ENCODE peak calls at places on chromosomes 5 and 9, in ten cellular contexts. M is neural crest cell, O is GM23248, X is progenitor cell of endocrine pancreas, J is Ammon's horn, E is psoas muscle, A is fibroblast of lung, N is anterior cingulate cortex, R is NCI-H1105 treated with DMSO at 0.1 percent for 48 hours, W is EH. F is an unnamed sample.

GRCh38 chr5:176364765-176365662 is at the start of gene ARL10:
- DNase-seq in N (peak), E (peak), X (no peak), J (peak), O (peak), W (no peak), A (peak), M (peak), R (peak), F (no peak)

GRCh38 chr5:56190500-56190899 is 42.6 kb downstream of the ANKRD55 start:
- DNase-seq in A (peak), J (peak), M (no peak), N (peak), O (peak), W (peak), E (no peak), R (no peak), X (no peak), F (peak)

GRCh38 chr9:77712533-77713130 is 64.5 kb upstream of the GNA14 start:
- DNase-seq in W (peak), X (no peak), R (no peak), O (peak), E (no peak), J (no peak), N (no peak), A (peak), M (no peak), F (peak)

GRCh38 chr5:126065061-126065460 is 358.1 kb upstream of the GRAMD2B start:
- DNase-seq in X (no peak), M (no peak), A (no peak), E (no peak), O (no peak), N (no peak), W (no peak), J (no peak), R (no peak), F (no peak)

GRCh38 chr5:72507360-72508238 is at the start of gene ZNF366:
- DNase-seq in X (no peak), N (no peak), M (no peak), W (peak), J (no peak), O (no peak), A (no peak), E (no peak), R (no peak), F (no peak)

GRCh38 chr9:97179616-97180015 is 127.8 kb upstream of the CCDC180 start:
- DNase-seq in O (no peak), E (no peak), M (no peak), A (no peak), W (no peak), N (no peak), J (no peak), X (no peak), R (no peak), F (no peak)

GRCh38 chr5:116455061-116455460 is 119.6 kb downstream of the SEMA6A start:
- DNase-seq in J (no peak), M (no peak), E (no peak), X (no peak), N (no peak), W (peak), O (peak), A (no peak), R (no peak), F (peak)

GRCh38 chr5:145203193-145203592 is 631.9 kb downstream of the PRELID2 start:
- DNase-seq in E (no peak), A (no peak), O (peak), X (no peak), R (no peak), N (no peak), M (no peak), J (no peak), W (peak), F (no peak)

GRCh38 chr9:120777229-120777628 is 16.0 kb downstream of the FBXW2 start:
- DNase-seq in J (no peak), X (no peak), M (no peak), E (no peak), O (no peak), R (no peak), N (no peak), A (no peak), W (no peak), F (no peak)

GRCh38 chr9:73714294-73714693 is 562.6 kb downstream of the ANXA1 start:
- DNase-seq in W (no peak), E (no peak), A (no peak), J (no peak), R (no peak), O (peak), X (no peak), M (no peak), N (no peak), F (peak)

GRCh38 chr9:96818535-96818934 is 35.8 kb downstream of the ZNF782 start:
- DNase-seq in E (no peak), X (no peak), N (no peak), R (no peak), M (no peak), W (peak), J (no peak), O (peak), A (peak), F (no peak)

GRCh38 chr5:36177715-36178556 is 26.0 kb downstream of the SKP2 start:
- DNase-seq in A (peak), O (peak), N (no peak), M (no peak), R (peak), E (no peak), J (peak), W (peak), X (no peak), F (peak)

GRCh38 chr9:93364734-93365426 is 86.6 kb upstream of the FAM120A start:
- DNase-seq in A (no peak), E (no peak), O (no peak), M (no peak), W (no peak), N (no peak), R (no peak), X (no peak), J (no peak), F (no peak)

GRCh38 chr5:19855929-19856328 is 132.1 kb downstream of the CDH18 start:
- DNase-seq in J (no peak), W (peak), M (no peak), O (peak), N (no peak), A (peak), X (no peak), E (no peak), R (peak), F (peak)

GRCh38 chr5:144142030-144142825 is 28.2 kb downstream of the YIPF5 start:
- DNase-seq in A (peak), O (peak), X (no peak), E (no peak), M (no peak), R (peak), W (peak), J (peak), N (no peak), F (peak)

GRCh38 chr9:91951944-91952520 is 2.0 kb upstream of the ROR2 start:
- DNase-seq in W (peak), E (no peak), X (no peak), N (no peak), O (peak), J (no peak), M (no peak), R (no peak), A (peak), F (no peak)

GRCh38 chr5:142433526-142434321 is 108.9 kb upstream of the SPRY4 start:
- DNase-seq in R (no peak), J (no peak), X (no peak), O (peak), W (peak), N (no peak), E (no peak), A (peak), M (no peak), F (no peak)

GRCh38 chr5:18553269-18553668 is 919.0 kb downstream of the TAF11L14 start:
- DNase-seq in E (no peak), A (no peak), O (peak), W (no peak), M (no peak), J (no peak), N (no peak), X (no peak), R (no peak), F (peak)

GRCh38 chr5:54013556-54014157 is 296.7 kb downstream of the ARL15 start:
- DNase-seq in J (no peak), O (peak), X (no peak), A (peak), W (peak), N (no peak), M (no peak), E (peak), R (no peak), F (peak)

GRCh38 chr5:123717139-123717538 is 205.2 kb downstream of the CSNK1G3 start:
- DNase-seq in O (peak), W (peak), J (no peak), X (no peak), M (no peak), A (peak), E (no peak), R (no peak), N (no peak), F (peak)

GRCh38 chr9:109861499-109861898 is 81.5 kb downstream of the PALM2AKAP2 start:
- DNase-seq in A (peak), R (no peak), E (no peak), J (peak), W (peak), M (no peak), X (no peak), O (peak), N (no peak), F (no peak)

GRCh38 chr5:28678899-28679298 is 1640.5 kb upstream of the CDH9 start:
- DNase-seq in X (no peak), E (no peak), O (no peak), A (no peak), W (no peak), J (no peak), N (no peak), M (no peak), R (no peak), F (no peak)

GRCh38 chr9:133708770-133709611 is 29.2 kb downstream of the SARDH start:
- DNase-seq in O (no peak), M (no peak), A (no peak), W (no peak), N (no peak), X (no peak), E (peak), R (no peak), J (no peak), F (no peak)

GRCh38 chr9:87595605-87596004 is 97.9 kb downstream of the DAPK1 start:
- DNase-seq in O (no peak), A (no peak), N (no peak), X (no peak), W (no peak), R (no peak), E (no peak), M (no peak), J (no peak), F (no peak)

GRCh38 chr9:34899535-34900158 is 58.4 kb upstream of the PHF24 start:
- DNase-seq in O (peak), N (peak), M (peak), E (peak), W (peak), R (peak), J (peak), A (peak), X (peak), F (peak)

GRCh38 chr5:169280286-169280685 is 20.7 kb downstream of the SLIT3 start:
- DNase-seq in N (peak), O (no peak), E (no peak), J (peak), A (no peak), R (no peak), M (no peak), X (no peak), W (no peak), F (no peak)

GRCh38 chr9:124293712-124294504 is 36.2 kb downstream of the NEK6 start:
- DNase-seq in W (peak), X (no peak), E (no peak), A (no peak), N (no peak), R (peak), M (no peak), J (no peak), O (peak), F (no peak)

GRCh38 chr5:6733411-6734242 is 20.4 kb downstream of the TENT4A start:
- DNase-seq in X (no peak), N (no peak), W (peak), O (peak), M (no peak), J (no peak), E (no peak), A (peak), R (no peak), F (no peak)

GRCh38 chr5:146595088-146595487 is 79.1 kb upstream of the GPR151 start:
- DNase-seq in O (no peak), W (no peak), A (no peak), J (no peak), N (no peak), E (no peak), R (no peak), M (no peak), X (no peak), F (no peak)

GRCh38 chr5:18236386-18236785 is 602.1 kb downstream of the TAF11L14 start:
- DNase-seq in X (no peak), A (no peak), R (no peak), E (no peak), N (no peak), W (no peak), O (peak), J (no peak), M (no peak), F (peak)

GRCh38 chr9:73143606-73144328 is 7.9 kb upstream of the ANXA1 start:
- DNase-seq in J (no peak), R (no peak), O (peak), X (no peak), W (peak), A (peak), N (no peak), M (no peak), E (no peak), F (peak)

GRCh38 chr5:142929602-142930001 is 159.4 kb downstream of the ARHGAP26 start:
- DNase-seq in R (no peak), J (no peak), X (no peak), O (no peak), M (no peak), W (no peak), N (no peak), A (no peak), E (no peak), F (no peak)

GRCh38 chr5:14577964-14578363 is 3.6 kb upstream of the OTULINL start:
- DNase-seq in X (no peak), E (no peak), A (no peak), J (no peak), W (no peak), O (no peak), N (no peak), M (no peak), R (no peak), F (no peak)

GRCh38 chr9:84953252-84953773 is 283.8 kb downstream of the NTRK2 start:
- DNase-seq in A (no peak), M (no peak), R (no peak), O (no peak), W (no peak), N (no peak), X (no peak), E (no peak), J (no peak), F (no peak)

GRCh38 chr9:24881361-24881760 is 335.7 kb upstream of the IZUMO3 start:
- DNase-seq in M (no peak), A (no peak), W (no peak), J (no peak), N (no peak), R (no peak), E (no peak), O (no peak), X (no peak), F (no peak)

GRCh38 chr5:93359296-93359957 is 221.6 kb downstream of the NR2F1-AS1 start:
- DNase-seq in A (peak), M (no peak), E (no peak), W (peak), X (no peak), J (no peak), R (no peak), O (peak), N (no peak), F (peak)

GRCh38 chr5:40781843-40782409 is 16.2 kb downstream of the PRKAA1 start:
- DNase-seq in A (peak), W (peak), E (no peak), O (peak), X (no peak), R (no peak), J (no peak), M (no peak), N (no peak), F (no peak)

GRCh38 chr5:15285901-15286583 is 213.9 kb upstream of the FBXL7 start:
- DNase-seq in O (peak), R (no peak), N (no peak), X (no peak), J (peak), E (no peak), W (peak), A (peak), M (no peak), F (peak)

GRCh38 chr5:152560508-152561137 is 155.5 kb upstream of the NMUR2 start:
- DNase-seq in J (peak), E (peak), R (peak), W (peak), A (peak), N (peak), X (peak), O (peak), M (peak), F (peak)